ENCODE peak calls at places on chromosome 18, in six cellular contexts. One of them, this sample, is unnamed.

GRCh38 chr18:11040823-11041712 is 108.3 kb downstream of the PIEZO2 start:
- DNase-seq in activated naive CD4-positive, alpha-beta T cell: no peak
- DNase-seq in NCI-H446: peak
- DNase-seq in heart right ventricle: peak
- DNase-seq in cerebellar cortex: peak
- DNase-seq in NCI-H2029: no peak
- DNase-seq in this sample: no peak

GRCh38 chr18:24731981-24732380 is 271.5 kb downstream of the HRH4 start:
- DNase-seq in heart right ventricle: no peak
- DNase-seq in activated naive CD4-positive, alpha-beta T cell: no peak
- DNase-seq in NCI-H2029: no peak
- DNase-seq in cerebellar cortex: peak
- DNase-seq in NCI-H446: no peak
- DNase-seq in this sample: no peak

GRCh38 chr18:50610349-50610748 is 50.5 kb downstream of the MAPK4 start:
- DNase-seq in activated naive CD4-positive, alpha-beta T cell: no peak
- DNase-seq in NCI-H446: no peak
- DNase-seq in cerebellar cortex: no peak
- DNase-seq in heart right ventricle: no peak
- DNase-seq in NCI-H2029: no peak
- DNase-seq in this sample: no peak

GRCh38 chr18:11955299-11956029 is 25.8 kb upstream of the IMPA2 start:
- DNase-seq in activated naive CD4-positive, alpha-beta T cell: no peak
- DNase-seq in cerebellar cortex: peak
- DNase-seq in NCI-H2029: peak
- DNase-seq in NCI-H446: peak
- DNase-seq in heart right ventricle: no peak
- DNase-seq in this sample: no peak

GRCh38 chr18:79600596-79600995 is 79.0 kb upstream of the CTDP1 start:
- DNase-seq in NCI-H446: no peak
- DNase-seq in heart right ventricle: no peak
- DNase-seq in cerebellar cortex: no peak
- DNase-seq in NCI-H2029: no peak
- DNase-seq in activated naive CD4-positive, alpha-beta T cell: no peak
- DNase-seq in this sample: no peak

GRCh38 chr18:3726241-3726951 is 276.4 kb downstream of the TGIF1 start:
- DNase-seq in heart right ventricle: no peak
- DNase-seq in NCI-H2029: peak
- DNase-seq in NCI-H446: no peak
- DNase-seq in activated naive CD4-positive, alpha-beta T cell: no peak
- DNase-seq in cerebellar cortex: no peak
- DNase-seq in this sample: no peak

GRCh38 chr18:45384137-45384998 is 230.9 kb upstream of the SLC14A2 start:
- DNase-seq in activated naive CD4-positive, alpha-beta T cell: no peak
- DNase-seq in cerebellar cortex: peak
- DNase-seq in NCI-H446: peak
- DNase-seq in heart right ventricle: peak
- DNase-seq in NCI-H2029: peak
- DNase-seq in this sample: peak

GRCh38 chr18:40832362-40832761 is 1122.7 kb upstream of the PIK3C3 start:
- DNase-seq in NCI-H2029: no peak
- DNase-seq in NCI-H446: no peak
- DNase-seq in activated naive CD4-positive, alpha-beta T cell: no peak
- DNase-seq in heart right ventricle: no peak
- DNase-seq in cerebellar cortex: no peak
- DNase-seq in this sample: no peak

GRCh38 chr18:70491734-70492348 is 203.0 kb downstream of the SOCS6 start:
- DNase-seq in NCI-H446: peak
- DNase-seq in activated naive CD4-positive, alpha-beta T cell: no peak
- DNase-seq in NCI-H2029: no peak
- DNase-seq in cerebellar cortex: peak
- DNase-seq in heart right ventricle: peak
- DNase-seq in this sample: no peak

GRCh38 chr18:45343365-45343764 is 271.9 kb upstream of the SLC14A2 start:
- DNase-seq in activated naive CD4-positive, alpha-beta T cell: no peak
- DNase-seq in NCI-H2029: no peak
- DNase-seq in NCI-H446: no peak
- DNase-seq in heart right ventricle: no peak
- DNase-seq in cerebellar cortex: no peak
- DNase-seq in this sample: no peak

GRCh38 chr18:10216809-10217208 is 237.6 kb upstream of the APCDD1 start:
- DNase-seq in NCI-H2029: no peak
- DNase-seq in activated naive CD4-positive, alpha-beta T cell: no peak
- DNase-seq in heart right ventricle: no peak
- DNase-seq in NCI-H446: no peak
- DNase-seq in cerebellar cortex: no peak
- DNase-seq in this sample: no peak

GRCh38 chr18:35407871-35408481 is 30.8 kb upstream of the ZNF396 start:
- DNase-seq in cerebellar cortex: peak
- DNase-seq in NCI-H2029: peak
- DNase-seq in NCI-H446: peak
- DNase-seq in heart right ventricle: peak
- DNase-seq in activated naive CD4-positive, alpha-beta T cell: no peak
- DNase-seq in this sample: peak

GRCh38 chr18:12373032-12373770 is 3.8 kb downstream of the AFG3L2 start:
- DNase-seq in NCI-H446: no peak
- DNase-seq in NCI-H2029: no peak
- DNase-seq in activated naive CD4-positive, alpha-beta T cell: no peak
- DNase-seq in cerebellar cortex: no peak
- DNase-seq in heart right ventricle: no peak
- DNase-seq in this sample: no peak

GRCh38 chr18:49172246-49172645 is 221.5 kb upstream of the SMAD7 start:
- DNase-seq in NCI-H2029: no peak
- DNase-seq in activated naive CD4-positive, alpha-beta T cell: no peak
- DNase-seq in NCI-H446: no peak
- DNase-seq in cerebellar cortex: no peak
- DNase-seq in heart right ventricle: no peak
- DNase-seq in this sample: no peak

GRCh38 chr18:11905613-11906012 is 2.5 kb downstream of the MPPE1 start:
- DNase-seq in activated naive CD4-positive, alpha-beta T cell: no peak
- DNase-seq in heart right ventricle: no peak
- DNase-seq in NCI-H446: no peak
- DNase-seq in NCI-H2029: no peak
- DNase-seq in cerebellar cortex: no peak
- DNase-seq in this sample: no peak

GRCh38 chr18:54250846-54251251 is 18.5 kb upstream of the POLI start:
- DNase-seq in heart right ventricle: no peak
- DNase-seq in activated naive CD4-positive, alpha-beta T cell: no peak
- DNase-seq in cerebellar cortex: no peak
- DNase-seq in NCI-H2029: no peak
- DNase-seq in NCI-H446: no peak
- DNase-seq in this sample: no peak

GRCh38 chr18:46814394-46814793 is 57.5 kb upstream of the ST8SIA5 start:
- DNase-seq in activated naive CD4-positive, alpha-beta T cell: no peak
- DNase-seq in NCI-H2029: no peak
- DNase-seq in cerebellar cortex: no peak
- DNase-seq in heart right ventricle: no peak
- DNase-seq in NCI-H446: no peak
- DNase-seq in this sample: no peak

GRCh38 chr18:45590546-45590945 is 24.7 kb upstream of the SLC14A2 start:
- DNase-seq in cerebellar cortex: no peak
- DNase-seq in heart right ventricle: no peak
- DNase-seq in NCI-H2029: no peak
- DNase-seq in NCI-H446: peak
- DNase-seq in activated naive CD4-positive, alpha-beta T cell: no peak
- DNase-seq in this sample: no peak

GRCh38 chr18:12309683-12310198 is 1.7 kb downstream of the TUBB6 start:
- DNase-seq in heart right ventricle: no peak
- DNase-seq in NCI-H446: no peak
- DNase-seq in NCI-H2029: no peak
- DNase-seq in cerebellar cortex: no peak
- DNase-seq in activated naive CD4-positive, alpha-beta T cell: no peak
- DNase-seq in this sample: no peak

This sample was measured in LNCaP clone FGC.